ENCODE peak calls at places on chromosomes 5 and 9, in seven cellular contexts. D, R, S, U, F, Z and M are unnamed samples. For H3K9me3, the result is how much of the 10 kb centered on the place peaks cover.

GRCh38 chr5:77129386-77129785 is 42.3 kb upstream of the ZBED3 start:
- DNase-seq in F (no peak), S (peak), U (no peak), Z (peak), R (peak), D (peak), M (no peak)

GRCh38 chr5:150120062-150120441 is 33.7 kb upstream of the CSF1R start:
- DNase-seq in Z (no peak), R (no peak), S (no peak), U (no peak), F (no peak), D (no peak), M (no peak)

GRCh38 chr5:122996102-122996501 is 40.4 kb downstream of the PPIC start:
- DNase-seq in U (no peak), D (no peak), Z (no peak), R (no peak), S (no peak), F (no peak), M (no peak)

GRCh38 chr9:15018238-15018637 is 108.0 kb upstream of the FREM1 start:
- DNase-seq in S (no peak), Z (no peak), F (no peak), U (no peak), D (no peak), R (no peak), M (no peak)

GRCh38 chr9:19231126-19232035 is 888 bp downstream of the DENND4C start:
- DNase-seq in D (peak), F (peak), S (peak), U (no peak), R (peak), Z (no peak), M (peak)

GRCh38 chr5:14663734-14664269 is 716 bp upstream of the OTULIN start:
- DNase-seq in F (no peak), Z (no peak), D (peak), R (peak), S (peak), U (no peak), M (no peak)

GRCh38 chr5:78260771-78261170 is 33.7 kb downstream of the AP3B1 start:
- DNase-seq in U (no peak), D (no peak), S (no peak), F (no peak), Z (no peak), R (no peak), M (no peak)

GRCh38 chr9:131739192-131739961 is 499 bp downstream of the RAPGEF1 start:
- DNase-seq in D (peak), U (peak), R (peak), S (peak), Z (no peak), F (no peak), M (no peak)

GRCh38 chr5:159878988-159879471 is 37.3 kb upstream of the ADRA1B start:
- DNase-seq in Z (peak), U (peak), F (no peak), D (peak), R (peak), S (no peak), M (peak)

GRCh38 chr5:149517461-149518122 is 33.6 kb downstream of the CSNK1A1 start:
- DNase-seq in D (no peak), S (no peak), Z (no peak), U (no peak), R (peak), F (no peak), M (no peak)

GRCh38 chr5:142143878-142144277 is 35.3 kb downstream of the NDFIP1 start:
- DNase-seq in R (peak), U (no peak), S (peak), D (peak), Z (no peak), F (no peak), M (no peak)

GRCh38 chr5:81093536-81094196 is 133.5 kb downstream of the RASGRF2 start:
- DNase-seq in D (no peak), F (no peak), Z (no peak), U (no peak), S (no peak), R (no peak), M (no peak)

GRCh38 chr9:93680445-93681315 is 104.3 kb downstream of the PHF2 start:
- DNase-seq in F (no peak), D (no peak), Z (no peak), U (no peak), R (no peak), S (no peak), M (no peak)

GRCh38 chr5:95858661-95859326 is 36.3 kb upstream of the GLRX start:
- DNase-seq in S (peak), F (peak), R (peak), D (peak), U (peak), Z (peak), M (peak)
- H3K4me3 ChIP-seq in S (no peak), F (no peak), R (peak), D (peak), U (peak), Z (no peak), M (peak)

DNA sequence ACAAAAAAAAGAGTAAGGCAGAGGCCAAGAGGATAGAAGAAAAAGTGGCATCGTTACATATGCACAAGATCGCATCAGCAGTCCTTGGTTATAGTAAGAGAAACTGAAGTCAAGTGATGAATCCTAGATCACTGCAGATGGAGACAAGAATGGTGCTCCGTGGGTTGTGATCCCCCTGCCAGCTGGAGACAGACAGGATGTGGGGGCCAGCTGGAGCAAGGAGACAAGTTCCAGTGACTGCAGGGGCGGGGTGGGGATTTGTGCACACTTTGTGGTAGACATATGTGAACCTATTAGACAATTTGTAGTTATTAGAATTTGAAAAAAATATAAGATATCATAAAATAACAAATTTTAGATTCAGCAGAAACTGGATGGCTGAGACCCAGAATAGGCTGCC is 697.9 kb upstream of the ADAMTS16 start:
- DNase-seq in S (no peak), U (no peak), F (no peak), Z (no peak), D (no peak), R (no peak), M (no peak)
- H3K9me3 ChIP-seq in S (under half), U (under half), F (under half), Z (under half), D (under half), R (under half), M (under half)

DNA sequence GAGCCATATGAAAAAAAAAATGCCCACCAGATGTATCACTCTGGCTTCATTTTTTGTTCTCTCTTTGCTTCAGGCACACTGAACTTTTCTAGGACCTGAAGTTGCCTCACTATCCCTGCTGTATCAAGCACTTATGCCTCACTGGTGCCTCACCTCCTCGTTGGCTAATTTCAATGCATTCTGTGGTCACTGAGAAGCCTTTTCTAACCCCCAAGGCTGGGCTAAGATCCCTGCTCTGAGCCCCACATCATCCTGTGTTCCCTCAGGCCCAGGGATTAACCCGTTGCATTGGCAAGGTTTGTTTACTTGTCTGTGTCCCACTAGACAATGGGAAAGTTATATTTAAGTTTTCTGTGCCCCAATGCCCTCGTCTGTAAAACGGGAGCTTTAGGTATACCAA is 362.7 kb downstream of the OSTF1 start:
- DNase-seq in S (no peak), R (no peak), D (no peak), F (no peak), U (no peak), Z (no peak), M (peak)
- H3K4me3 ChIP-seq in S (no peak), R (no peak), D (no peak), F (no peak), U (no peak), Z (no peak), M (no peak)

DNA sequence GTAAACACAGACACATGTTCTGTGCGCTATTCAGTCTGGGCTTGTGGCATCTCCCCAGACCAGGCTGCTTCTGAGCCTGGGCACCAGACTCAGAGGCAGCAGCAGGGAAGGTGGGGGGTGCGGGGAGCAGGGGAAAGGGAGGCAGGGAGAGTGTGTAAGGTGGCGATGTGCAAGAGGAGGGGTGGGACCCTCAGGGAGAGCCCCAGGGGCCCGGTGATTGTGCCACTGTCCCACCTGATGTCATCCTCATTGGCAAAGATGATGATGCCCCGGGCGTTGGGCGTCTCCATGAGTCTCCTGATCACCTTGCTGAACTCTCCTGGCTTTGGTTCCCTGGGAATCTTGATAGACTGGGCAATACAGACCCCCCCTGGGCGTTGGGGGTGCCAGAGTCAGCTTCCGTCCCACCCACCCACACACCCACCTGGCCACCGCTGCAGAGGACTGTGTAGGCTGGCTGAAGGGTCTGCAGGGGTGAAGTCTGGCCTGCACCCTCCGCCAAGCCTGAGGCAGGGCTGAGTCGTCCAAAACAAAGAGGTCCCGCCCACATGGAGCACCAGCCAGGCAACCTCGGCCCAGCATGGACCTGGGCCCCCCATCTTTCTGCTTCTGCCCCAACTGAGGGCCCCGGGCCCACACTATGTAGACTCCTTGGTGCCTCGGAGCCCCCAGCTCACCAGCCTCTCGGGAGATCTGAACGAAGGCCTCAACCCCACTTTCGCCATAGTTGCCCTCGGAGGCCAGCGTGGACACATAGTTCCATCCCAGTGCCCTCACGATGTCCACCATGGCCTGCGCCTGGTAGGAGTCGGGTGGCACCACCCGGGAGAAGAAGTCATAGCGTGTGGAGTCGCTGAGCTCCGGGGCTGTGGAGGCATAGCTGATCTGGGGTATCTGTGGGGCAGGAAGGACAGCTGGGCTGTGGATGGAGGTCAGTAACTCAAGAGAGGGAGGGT is 3.7 kb downstream of the GRM6 start:
- DNase-seq in Z (no peak), F (no peak), S (no peak), U (no peak), D (no peak), R (no peak), M (no peak)
- H3K9me3 ChIP-seq in Z (under half), F (under half), S (under half), U (under half), D (under half), R (under half), M (half or more)